ENCODE peak calls at places on chromosomes 12 and 14, in six cellular contexts. R is activated T-cell treated with anti-CD3 and anti-CD28 coated beads, Interleukin-2, amount 50 U/mL, for 72 hours; D is Right ventricle myocardium inferior; N is stimulated activated effector memory CD8-positive, alpha-beta T cell treated with anti-CD3 and anti-CD28 coated beads, Interleukin-12 subunit alpha, Interleukin-12 subunit beta, amount 100 ng/mL, for 72 hours; F is body of pancreas; Q is natural killer cell. V is an unnamed sample.

GRCh38 chr14:45201908-45202307 is 51.1 kb downstream of the MIS18BP1 start:
- ATAC-seq in R (peak), D (no peak), N (peak), F (no peak), Q (peak), V (peak)

GRCh38 chr12:65653321-65653720 is 171.0 kb upstream of the HMGA2 start:
- ATAC-seq in R (no peak), D (no peak), N (no peak), F (no peak), Q (no peak), V (no peak)

GRCh38 chr12:104462931-104463339 is 6.2 kb downstream of the CHST11 start:
- ATAC-seq in R (peak), D (peak), N (peak), F (no peak), Q (peak), V (peak)

GRCh38 chr12:68746572-68747180 is 700 bp downstream of the SLC35E3 start:
- ATAC-seq in R (peak), D (peak), N (peak), F (peak), Q (peak), V (peak)

GRCh38 chr14:31605702-31606101 is 44.5 kb downstream of the NUBPL start:
- ATAC-seq in R (no peak), D (no peak), N (no peak), F (no peak), Q (no peak), V (no peak)

GRCh38 chr12:16913832-16914490 is 308.0 kb upstream of the LMO3 start:
- ATAC-seq in R (no peak), D (no peak), N (no peak), F (no peak), Q (no peak), V (no peak)

GRCh38 chr12:45587877-45588530 is 141.5 kb upstream of the ARID2 start:
- ATAC-seq in R (no peak), D (peak), N (no peak), F (no peak), Q (no peak), V (no peak)

GRCh38 chr14:54252072-54252730 is 144.6 kb upstream of the CDKN3 start:
- ATAC-seq in R (no peak), D (no peak), N (no peak), F (no peak), Q (no peak), V (no peak)

GRCh38 chr12:65325183-65325582 is 46.7 kb downstream of the MSRB3 start:
- ATAC-seq in R (no peak), D (no peak), N (no peak), F (no peak), Q (no peak), V (no peak)

V was measured in activated T-helper 17 cell treated with anti-CD3 and anti-CD28 coated beads, Interleukin-2, amount 50 U/mL, for 72 hours.